ENCODE peak calls at places on chromosomes 11 and 22, in five cellular contexts. L is A549; F is CD4-positive, alpha-beta T cell; T is GM06990; C is heart right ventricle. A is an unnamed sample.

GRCh38 chr22:36384766-36385400 is 2.9 kb downstream of the MYH9 start:
- DNase-seq in L (no peak), F (peak), T (no peak), C (no peak), A (no peak)

GRCh38 chr11:122556605-122557004 is 98.9 kb upstream of the UBASH3B start:
- DNase-seq in L (no peak), F (no peak), T (peak), C (no peak), A (no peak)

GRCh38 chr11:2777396-2777795 is 77.6 kb upstream of the KCNQ1OT1 start:
- DNase-seq in L (no peak), F (no peak), T (no peak), C (peak), A (no peak)

GRCh38 chr11:24295360-24295759 is 201.5 kb upstream of the LUZP2 start:
- DNase-seq in L (no peak), F (no peak), T (no peak), C (no peak), A (no peak)

GRCh38 chr11:122192634-122193245 is 76.7 kb upstream of the BLID start:
- DNase-seq in L (no peak), F (no peak), T (no peak), C (no peak), A (no peak)

GRCh38 chr11:80598905-80599304 is 1158.1 kb upstream of the TENM4 start:
- DNase-seq in L (no peak), F (no peak), T (no peak), C (no peak), A (no peak)

GRCh38 chr22:50613291-50613981 is 12.8 kb downstream of the MAPK8IP2 start:
- DNase-seq in L (no peak), F (no peak), T (no peak), C (peak), A (peak)

GRCh38 chr11:70580036-70580805 is 181.9 kb downstream of the CTTN start:
- DNase-seq in L (no peak), F (no peak), T (no peak), C (no peak), A (no peak)

GRCh38 chr11:31809857-31810778 is 1.0 kb downstream of the PAX6 start:
- DNase-seq in L (peak), F (no peak), T (no peak), C (no peak), A (no peak)

GRCh38 chr22:22928666-22929380 is 41.2 kb downstream of the IGLL5 start:
- DNase-seq in L (no peak), F (peak), T (peak), C (peak), A (no peak)

GRCh38 chr11:44205836-44206235 is 104.1 kb downstream of the ALX4 start:
- DNase-seq in L (no peak), F (no peak), T (no peak), C (no peak), A (no peak)

GRCh38 chr11:294795-295194 is 4.5 kb downstream of the IFITM5 start:
- DNase-seq in L (no peak), F (no peak), T (no peak), C (no peak), A (no peak)

GRCh38 chr11:69939551-69940245 is 120.5 kb upstream of the FGF3 start:
- DNase-seq in L (no peak), F (no peak), T (no peak), C (peak), A (no peak)

GRCh38 chr11:35139883-35140282 is 912 bp downstream of the CD44 start:
- DNase-seq in L (no peak), F (no peak), T (no peak), C (no peak), A (no peak)

GRCh38 chr11:95359323-95359656 is 128.3 kb upstream of the SESN3 start:
- DNase-seq in L (no peak), F (no peak), T (no peak), C (no peak), A (no peak)

GRCh38 chr11:47788181-47788580 is 21.0 kb upstream of the FNBP4 start:
- DNase-seq in L (no peak), F (no peak), T (no peak), C (no peak), A (no peak)

GRCh38 chr11:129703846-129704245 is 111.8 kb upstream of the TMEM45B start:
- DNase-seq in L (no peak), F (no peak), T (no peak), C (no peak), A (no peak)

GRCh38 chr11:19769820-19770219 is 57.2 kb downstream of the NAV2 start:
- DNase-seq in L (no peak), F (no peak), T (no peak), C (no peak), A (no peak)

GRCh38 chr22:41976070-41976901 is 7.0 kb downstream of the SEPTIN3 start:
- DNase-seq in L (no peak), F (peak), T (peak), C (no peak), A (no peak)

GRCh38 chr11:126431401-126432064 is 76.0 kb downstream of the ST3GAL4 start:
- DNase-seq in L (no peak), F (no peak), T (no peak), C (peak), A (no peak)

GRCh38 chr11:33704240-33705002 is 3.8 kb upstream of the C11orf91 start:
- DNase-seq in L (no peak), F (no peak), T (no peak), C (no peak), A (no peak)
- TF ChIP-seq CTCF in L (no peak), F (no peak), T (no peak), C (no peak), A (no peak)

GRCh38 chr11:63274776-63275175 is 31.4 kb upstream of the SLC22A25 start:
- DNase-seq in L (peak), F (no peak), T (no peak), C (no peak), A (no peak)
- TF ChIP-seq CTCF in L (peak), F (no peak), T (no peak), C (no peak), A (peak)

GRCh38 chr11:58028687-58029411 is 1.9 kb upstream of the OR6Q1 start:
- DNase-seq in L (no peak), F (no peak), T (no peak), C (no peak), A (no peak)
- TF ChIP-seq CTCF in L (no peak), F (no peak), T (no peak), C (no peak), A (no peak)

GRCh38 chr11:92764128-92764527 is 205.3 kb upstream of the MTNR1B start:
- DNase-seq in L (no peak), F (no peak), T (no peak), C (no peak), A (no peak)
- TF ChIP-seq CTCF in L (no peak), F (no peak), T (no peak), C (no peak), A (no peak)

GRCh38 chr11:11163256-11163655 is 189.8 kb downstream of the CSNK2A3 start:
- DNase-seq in L (peak), F (no peak), T (no peak), C (no peak), A (no peak)
- TF ChIP-seq CTCF in L (no peak), F (no peak), T (no peak), C (peak), A (peak)

DNA sequence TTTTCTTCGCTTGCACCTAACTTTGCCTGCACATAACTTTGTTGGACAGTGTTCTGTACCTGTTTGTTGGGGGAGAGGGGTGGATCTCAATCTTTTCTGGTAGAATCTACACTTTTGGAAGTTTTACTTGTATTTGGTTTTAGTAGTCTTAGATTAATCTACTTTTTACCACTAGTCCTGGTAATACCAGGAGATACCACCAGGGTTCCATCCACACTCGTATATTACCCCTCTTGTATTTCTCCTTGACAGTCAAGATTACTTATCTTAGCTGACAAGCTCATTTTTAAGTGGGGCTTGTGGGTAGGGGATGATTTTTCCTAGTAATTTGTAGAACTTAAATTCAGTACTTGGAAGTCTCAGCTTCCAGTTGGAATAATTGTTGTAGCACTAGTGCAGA is 37.3 kb upstream of the TECTA start:
- DNase-seq in L (peak), F (no peak), T (no peak), C (no peak), A (no peak)
- TF ChIP-seq CTCF in L (no peak), F (peak), T (no peak), C (peak), A (no peak)

GRCh38 chr11:10617551-10617950 is 49.1 kb upstream of the LYVE1 start:
- DNase-seq in L (no peak), F (no peak), T (no peak), C (no peak), A (no peak)

GRCh38 chr11:10622957-10623787 is 54.7 kb upstream of the LYVE1 start:
- DNase-seq in L (no peak), F (no peak), T (no peak), C (peak), A (no peak)

GRCh38 chr11:10619281-10619680 is 50.8 kb upstream of the LYVE1 start:
- DNase-seq in L (no peak), F (no peak), T (no peak), C (no peak), A (no peak)

GRCh38 chr11:10622108-10622507 is 53.6 kb upstream of the LYVE1 start:
- DNase-seq in L (no peak), F (no peak), T (no peak), C (no peak), A (no peak)

GRCh38 chr11:10618490-10618889 is 50.0 kb upstream of the LYVE1 start:
- DNase-seq in L (no peak), F (no peak), T (no peak), C (no peak), A (no peak)
- TF ChIP-seq CTCF in L (no peak), F (no peak), T (no peak), C (no peak), A (no peak)

GRCh38 chr11:101453682-101454081 is 130.1 kb downstream of the TRPC6 start:
- DNase-seq in L (no peak), F (no peak), T (no peak), C (no peak), A (no peak)

GRCh38 chr11:101459020-101459419 is 124.8 kb downstream of the TRPC6 start:
- DNase-seq in L (no peak), F (no peak), T (no peak), C (no peak), A (no peak)

GRCh38 chr11:101458161-101458560 is 125.6 kb downstream of the TRPC6 start:
- DNase-seq in L (no peak), F (no peak), T (no peak), C (no peak), A (no peak)

DNA sequence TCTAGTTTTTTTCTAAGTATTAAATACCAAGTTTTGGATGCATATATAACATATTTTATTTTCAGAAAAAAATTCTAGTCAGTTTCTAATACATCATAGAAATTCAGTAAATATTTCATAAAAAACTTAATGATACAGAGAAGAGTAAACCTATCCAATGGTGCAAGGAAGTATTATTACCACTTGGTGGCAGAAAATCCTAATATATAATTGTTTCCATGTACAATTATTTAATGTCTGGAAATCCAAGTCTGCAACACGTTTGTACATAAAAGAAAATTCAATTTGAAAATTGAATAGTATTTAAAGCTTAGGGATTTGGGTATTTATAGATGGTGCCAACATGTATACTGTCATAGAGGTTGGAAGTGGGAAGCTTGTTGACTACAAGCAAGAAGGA is 127.0 kb downstream of the TRPC6 start:
- DNase-seq in L (no peak), F (no peak), T (no peak), C (no peak), A (peak)
- TF ChIP-seq CTCF in L (peak), F (no peak), T (no peak), C (peak), A (peak)

GRCh38 chr11:67276821-67277230 is 10.6 kb downstream of the GRK2 start:
- DNase-seq in L (no peak), F (no peak), T (peak), C (no peak), A (no peak)
- TF ChIP-seq CTCF in L (no peak), F (no peak), T (peak), C (peak), A (no peak)